ENCODE peak calls at places on chromosomes 1 and 21, in nine cellular contexts. M, N, I, H, Z, S, F, D and J are unnamed samples.

GRCh38 chr1:5991784-5992033 is 516 bp downstream of the NPHP4 start:
- DNase-seq in M (no peak), N (no peak), I (no peak), H (peak; percentile 59), Z (no peak), S (no peak), F (no peak), D (peak; percentile 30), J (no peak)

GRCh38 chr1:98340511-98340910 is 321.0 kb upstream of the SNX7 start:
- DNase-seq in M (no peak), N (peak; percentile 70), I (peak; percentile 76), H (no peak), Z (peak; percentile 61), S (no peak), F (no peak), D (no peak), J (peak; percentile 59)

GRCh38 chr1:110155878-110156522 is 5.7 kb downstream of the SLC6A17 start:
- DNase-seq in M (peak; percentile 85), N (peak; percentile 42), I (peak; percentile 62), H (no peak), Z (peak; percentile 50), S (peak; percentile 97), F (peak; percentile 82), D (peak; percentile 38), J (peak; percentile 70)

GRCh38 chr1:94644371-94644770 is 102.8 kb upstream of the F3 start:
- DNase-seq in M (no peak), N (no peak), I (no peak), H (no peak), Z (no peak), S (no peak), F (no peak), D (no peak), J (no peak)

GRCh38 chr1:23793018-23793781 is 2.3 kb downstream of the LYPLA2 start:
- DNase-seq in M (no peak), N (peak; percentile 53), I (peak; percentile 49), H (peak; percentile 75), Z (peak; percentile 60), S (no peak), F (peak; percentile 68), D (peak; percentile 83), J (no peak)

GRCh38 chr1:13585599-13585965 is 1.9 kb downstream of the PDPN start:
- DNase-seq in M (peak; percentile 60), N (no peak), I (no peak), H (no peak), Z (no peak), S (no peak), F (no peak), D (no peak), J (no peak)

GRCh38 chr1:42777860-42778259 is 6.9 kb upstream of the TMEM269 start:
- DNase-seq in M (peak; percentile 72), N (no peak), I (peak; percentile 60), H (peak; percentile 72), Z (peak; percentile 56), S (no peak), F (peak; percentile 69), D (peak; percentile 37), J (peak; percentile 57)

GRCh38 chr1:197735461-197735860 is 39.8 kb downstream of the DENND1B start:
- DNase-seq in M (no peak), N (no peak), I (no peak), H (no peak), Z (no peak), S (no peak), F (no peak), D (no peak), J (no peak)

GRCh38 chr1:1361982-1362423 is 3.6 kb upstream of the MXRA8 start:
- DNase-seq in M (no peak), N (peak; percentile 78), I (peak; percentile 74), H (no peak), Z (peak; percentile 84), S (no peak), F (peak; percentile 96), D (no peak), J (peak; percentile 90)

GRCh38 chr1:204361341-204361771 is 1.6 kb upstream of the PLEKHA6 start:
- DNase-seq in M (no peak), N (no peak), I (no peak), H (no peak), Z (no peak), S (no peak), F (no peak), D (no peak), J (no peak)

GRCh38 chr1:39452081-39452480 is 39.4 kb upstream of the BMP8A start:
- DNase-seq in M (no peak), N (no peak), I (no peak), H (peak; percentile 24), Z (no peak), S (no peak), F (no peak), D (no peak), J (no peak)

GRCh38 chr1:27872059-27872801 is at the start of gene THEMIS2:
- DNase-seq in M (peak; percentile 89), N (peak; percentile 5), I (peak; percentile 23), H (peak; percentile 79), Z (peak; percentile 14), S (peak; percentile 65), F (peak; percentile 76), D (peak; percentile 53), J (peak; percentile 50)

GRCh38 chr1:45926302-45926701 is 122.9 kb downstream of the MAST2 start:
- DNase-seq in M (peak; percentile 15), N (no peak), I (no peak), H (no peak), Z (no peak), S (no peak), F (no peak), D (no peak), J (no peak)

GRCh38 chr1:53328009-53328489 is at the start of gene LRP8:
- DNase-seq in M (peak; percentile 91), N (peak; percentile 36), I (peak; percentile 62), H (peak; percentile 79), Z (peak; percentile 46), S (peak; percentile 79), F (peak; percentile 91), D (peak; percentile 79), J (peak; percentile 67)

GRCh38 chr1:93328809-93329477 is 16.8 kb upstream of the DR1 start:
- DNase-seq in M (no peak), N (peak; percentile 13), I (no peak), H (no peak), Z (peak; percentile 65), S (no peak), F (peak; percentile 90), D (no peak), J (peak; percentile 51)

GRCh38 chr21:16071082-16071481 is 341.3 kb downstream of the USP25 start:
- DNase-seq in M (no peak), N (peak; percentile 93), I (no peak), H (peak; percentile 96), Z (peak; percentile 69), S (no peak), F (peak; percentile 61), D (no peak), J (peak; percentile 14)

GRCh38 chr1:223189903-223190724 is 47.1 kb upstream of the TLR5 start:
- DNase-seq in M (no peak), N (peak; percentile 87), I (peak; percentile 47), H (no peak), Z (peak; percentile 25), S (no peak), F (no peak), D (peak; percentile 46), J (peak; percentile 11)